ENCODE peak calls at places on chromosomes 7 and 10, in eight cellular contexts. One of them, this sample, is unnamed.

GRCh38 chr10:125992244-125992643 is 95.9 kb downstream of the FANK1 start:
- DNase-seq in SK-N-SH: no peak
- DNase-seq in HepG2: no peak
- DNase-seq in HCT116: no peak
- DNase-seq in H1: no peak
- DNase-seq in K562: no peak
- DNase-seq in GM12878: no peak
- DNase-seq in endothelial cell of umbilical vein: no peak
- DNase-seq in this sample: no peak

GRCh38 chr10:73649876-73650536 is 5.8 kb downstream of the SYNPO2L start:
- DNase-seq in SK-N-SH: no peak
- DNase-seq in HepG2: no peak
- DNase-seq in HCT116: no peak
- DNase-seq in H1: no peak
- DNase-seq in K562: no peak
- DNase-seq in GM12878: no peak
- DNase-seq in endothelial cell of umbilical vein: no peak
- DNase-seq in this sample: no peak

GRCh38 chr10:24938076-24938475 is 14.3 kb downstream of the PRTFDC1 start:
- DNase-seq in SK-N-SH: no peak
- DNase-seq in HepG2: no peak
- DNase-seq in HCT116: no peak
- DNase-seq in H1: no peak
- DNase-seq in K562: no peak
- DNase-seq in GM12878: no peak
- DNase-seq in endothelial cell of umbilical vein: no peak
- DNase-seq in this sample: no peak

GRCh38 chr7:84009051-84009450 is 185.5 kb downstream of the SEMA3A start:
- DNase-seq in SK-N-SH: no peak
- DNase-seq in HepG2: no peak
- DNase-seq in HCT116: no peak
- DNase-seq in H1: no peak
- DNase-seq in K562: no peak
- DNase-seq in GM12878: no peak
- DNase-seq in endothelial cell of umbilical vein: no peak
- DNase-seq in this sample: no peak

GRCh38 chr7:52017802-52018679 is 701.4 kb upstream of the COBL start:
- DNase-seq in SK-N-SH: peak; percentile 13
- DNase-seq in HepG2: peak; percentile 58
- DNase-seq in HCT116: no peak
- DNase-seq in H1: peak; percentile 53
- DNase-seq in K562: peak; percentile 19
- DNase-seq in GM12878: no peak
- DNase-seq in endothelial cell of umbilical vein: peak; percentile 18
- DNase-seq in this sample: peak; percentile 1

GRCh38 chr10:111933937-111934336 is 249.6 kb downstream of the GPAM start:
- DNase-seq in SK-N-SH: no peak
- DNase-seq in HepG2: no peak
- DNase-seq in HCT116: no peak
- DNase-seq in H1: no peak
- DNase-seq in K562: no peak
- DNase-seq in GM12878: no peak
- DNase-seq in endothelial cell of umbilical vein: no peak
- DNase-seq in this sample: no peak

GRCh38 chr7:44142028-44142427 is 896 bp upstream of the MYL7 start:
- DNase-seq in SK-N-SH: peak; percentile 28
- DNase-seq in HepG2: no peak
- DNase-seq in HCT116: no peak
- DNase-seq in H1: no peak
- DNase-seq in K562: no peak
- DNase-seq in GM12878: no peak
- DNase-seq in endothelial cell of umbilical vein: no peak
- DNase-seq in this sample: no peak

GRCh38 chr7:116673504-116673865 is 1.5 kb downstream of the MET start:
- DNase-seq in SK-N-SH: no peak
- DNase-seq in HepG2: no peak
- DNase-seq in HCT116: no peak
- DNase-seq in H1: no peak
- DNase-seq in K562: no peak
- DNase-seq in GM12878: no peak
- DNase-seq in endothelial cell of umbilical vein: peak; percentile 53
- DNase-seq in this sample: no peak

GRCh38 chr10:8392216-8392615 is 337.7 kb downstream of the GATA3 start:
- DNase-seq in SK-N-SH: no peak
- DNase-seq in HepG2: no peak
- DNase-seq in HCT116: no peak
- DNase-seq in H1: no peak
- DNase-seq in K562: no peak
- DNase-seq in GM12878: no peak
- DNase-seq in endothelial cell of umbilical vein: no peak
- DNase-seq in this sample: no peak

DNA sequence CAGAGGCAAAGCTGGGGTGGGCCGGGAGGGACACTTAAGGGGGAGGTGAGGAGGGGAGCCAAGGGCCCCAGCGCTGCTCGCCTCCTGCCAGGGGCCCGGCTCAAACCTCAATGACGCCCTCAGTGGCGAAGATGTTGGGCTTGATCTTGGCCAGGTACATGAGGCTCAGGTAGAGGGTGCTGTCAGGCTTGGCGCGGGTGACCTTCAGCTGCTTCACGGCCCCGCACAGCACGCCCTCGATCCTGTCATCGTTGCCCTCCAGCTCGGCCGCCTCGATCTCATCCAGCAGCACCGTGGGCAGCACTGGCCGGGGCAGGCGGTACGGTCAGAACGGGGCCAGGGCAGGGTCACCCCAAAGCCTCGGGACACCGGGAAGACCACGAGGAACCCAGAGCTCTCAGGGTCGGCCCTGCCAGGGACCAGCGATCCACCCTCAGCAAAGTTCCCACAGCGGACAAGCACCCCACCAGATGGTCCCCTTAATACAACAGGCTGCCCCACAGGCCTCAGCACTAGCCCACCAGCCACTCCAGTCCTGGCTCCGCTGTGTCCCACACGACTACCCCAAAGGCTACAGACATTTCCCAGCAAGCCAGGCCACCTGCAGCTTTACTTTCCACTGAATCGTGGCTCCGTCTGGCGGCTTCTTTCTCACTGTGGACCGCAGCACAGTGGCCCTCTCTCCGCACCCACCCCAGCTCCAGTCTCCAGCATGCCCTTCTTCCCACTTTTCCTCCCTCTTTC is 4.0 kb downstream of the INTS1 start:
- DNase-seq in SK-N-SH: no peak
- DNase-seq in HepG2: no peak
- DNase-seq in HCT116: no peak
- DNase-seq in H1: no peak
- DNase-seq in K562: no peak
- DNase-seq in GM12878: no peak
- DNase-seq in endothelial cell of umbilical vein: no peak
- DNase-seq in this sample: no peak
- H3K9ac ChIP-seq in SK-N-SH: no peak overlapping the region
- H3K9ac ChIP-seq in HepG2: no peak overlapping the region
- H3K9ac ChIP-seq in HCT116: no peak overlapping the region
- H3K9ac ChIP-seq in H1: no peak overlapping the region
- H3K9ac ChIP-seq in K562: no peak overlapping the region
- H3K9ac ChIP-seq in GM12878: no peak overlapping the region
- H3K9ac ChIP-seq in endothelial cell of umbilical vein: no peak overlapping the region
- H3K9ac ChIP-seq in this sample: no peak overlapping the region

DNA sequence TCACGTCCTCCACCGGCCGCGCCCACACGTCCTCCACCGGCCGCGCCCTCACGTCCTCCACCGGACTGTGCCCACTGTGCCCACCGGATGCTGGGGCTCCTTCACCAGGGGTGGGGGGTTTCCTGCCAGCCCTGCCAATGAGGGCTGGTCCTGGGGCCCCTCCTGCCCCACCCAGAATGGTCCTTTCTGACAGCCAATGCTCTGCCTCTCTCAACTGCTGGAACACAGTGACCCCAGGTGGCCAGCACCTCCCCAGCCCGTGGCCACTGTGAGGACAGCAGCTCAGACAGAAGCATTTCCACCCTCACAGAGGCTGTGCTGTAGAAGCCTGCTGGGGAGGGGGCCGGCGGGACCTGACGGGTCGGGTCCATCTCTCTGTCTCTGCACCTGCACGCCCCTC is 90.1 kb upstream of the DNAAF5 start:
- DNase-seq in SK-N-SH: no peak
- DNase-seq in HepG2: peak; percentile 12
- DNase-seq in HCT116: peak; percentile 65
- DNase-seq in H1: no peak
- DNase-seq in K562: peak; percentile 80
- DNase-seq in GM12878: no peak
- DNase-seq in endothelial cell of umbilical vein: no peak
- DNase-seq in this sample: no peak
- TF ChIP-seq POLR2AphosphoS5 in SK-N-SH: no peak
- TF ChIP-seq POLR2AphosphoS5 in HepG2: no peak
- TF ChIP-seq POLR2AphosphoS5 in HCT116: no peak
- TF ChIP-seq POLR2AphosphoS5 in H1: no peak
- TF ChIP-seq POLR2AphosphoS5 in K562: no peak
- TF ChIP-seq POLR2AphosphoS5 in GM12878: no peak
- TF ChIP-seq POLR2AphosphoS5 in endothelial cell of umbilical vein: no peak
- TF ChIP-seq POLR2AphosphoS5 in this sample: no peak

GRCh38 chr10:6957851-6958250 is 377.8 kb upstream of the PRKCQ start:
- DNase-seq in SK-N-SH: no peak
- DNase-seq in HepG2: no peak
- DNase-seq in HCT116: no peak
- DNase-seq in H1: no peak
- DNase-seq in K562: no peak
- DNase-seq in GM12878: no peak
- DNase-seq in endothelial cell of umbilical vein: no peak
- DNase-seq in this sample: no peak
- H3K4me3 ChIP-seq in SK-N-SH: no peak overlapping the region
- H3K4me3 ChIP-seq in HepG2: no peak overlapping the region
- H3K4me3 ChIP-seq in HCT116: no peak overlapping the region
- H3K4me3 ChIP-seq in H1: no peak overlapping the region
- H3K4me3 ChIP-seq in K562: no peak overlapping the region
- H3K4me3 ChIP-seq in GM12878: no peak overlapping the region
- H3K4me3 ChIP-seq in endothelial cell of umbilical vein: no peak overlapping the region
- H3K4me3 ChIP-seq in this sample: no peak overlapping the region

GRCh38 chr10:86319626-86320025 is 47.0 kb downstream of the GRID1 start:
- DNase-seq in SK-N-SH: peak; percentile 67
- DNase-seq in HepG2: no peak
- DNase-seq in HCT116: no peak
- DNase-seq in H1: no peak
- DNase-seq in K562: no peak
- DNase-seq in GM12878: no peak
- DNase-seq in endothelial cell of umbilical vein: no peak
- DNase-seq in this sample: no peak
- H3K9ac ChIP-seq in SK-N-SH: no peak overlapping the region
- H3K9ac ChIP-seq in HepG2: no peak overlapping the region
- H3K9ac ChIP-seq in HCT116: no peak overlapping the region
- H3K9ac ChIP-seq in H1: no peak overlapping the region
- H3K9ac ChIP-seq in K562: no peak overlapping the region
- H3K9ac ChIP-seq in GM12878: no peak overlapping the region
- H3K9ac ChIP-seq in endothelial cell of umbilical vein: no peak overlapping the region
- H3K9ac ChIP-seq in this sample: no peak overlapping the region

DNA sequence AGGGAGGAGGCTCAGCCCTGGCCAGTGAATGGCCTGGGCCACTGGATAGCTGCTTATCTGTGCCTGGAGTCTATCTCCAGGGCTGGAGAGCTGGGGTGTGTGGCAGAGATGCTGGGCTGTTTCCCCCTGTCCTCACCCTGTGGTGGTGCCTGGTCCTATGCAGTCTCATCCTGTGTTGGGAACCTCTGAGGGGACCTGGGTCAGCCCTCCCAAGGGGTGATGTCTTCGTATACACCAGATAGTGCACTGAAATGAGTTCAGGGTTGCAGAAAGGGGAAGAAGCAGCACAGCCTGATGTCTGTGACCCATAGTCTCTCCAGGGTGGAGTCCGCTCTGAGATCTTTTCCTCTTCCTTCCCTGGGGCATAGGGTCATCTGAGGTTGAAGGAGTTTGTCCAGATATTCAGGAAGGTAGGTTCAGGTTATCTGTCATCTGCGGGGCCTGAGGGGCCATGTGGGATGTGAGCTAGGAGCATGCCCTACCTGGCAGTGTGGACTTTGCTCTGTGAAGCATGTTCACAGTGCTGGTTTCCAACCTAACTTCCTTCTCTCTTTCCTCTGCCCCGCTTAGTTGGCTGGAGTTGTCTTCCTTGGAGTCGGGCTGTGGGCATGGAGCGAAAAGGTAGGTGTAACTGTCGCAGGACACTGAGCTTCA is 33.4 kb upstream of the SH2D4B start:
- DNase-seq in SK-N-SH: peak; percentile 75
- DNase-seq in HepG2: no peak
- DNase-seq in HCT116: no peak
- DNase-seq in H1: no peak
- DNase-seq in K562: peak; percentile 98
- DNase-seq in GM12878: no peak
- DNase-seq in endothelial cell of umbilical vein: no peak
- DNase-seq in this sample: no peak
- TF ChIP-seq POLR2AphosphoS5 in SK-N-SH: no peak
- TF ChIP-seq POLR2AphosphoS5 in HepG2: no peak
- TF ChIP-seq POLR2AphosphoS5 in HCT116: no peak
- TF ChIP-seq POLR2AphosphoS5 in H1: no peak
- TF ChIP-seq POLR2AphosphoS5 in K562: peak; percentile 93
- TF ChIP-seq POLR2AphosphoS5 in GM12878: no peak
- TF ChIP-seq POLR2AphosphoS5 in endothelial cell of umbilical vein: no peak
- TF ChIP-seq POLR2AphosphoS5 in this sample: no peak

GRCh38 chr10:123559823-123560092 is 106.4 kb upstream of the GPR26 start:
- DNase-seq in SK-N-SH: no peak
- DNase-seq in HepG2: no peak
- DNase-seq in HCT116: no peak
- DNase-seq in H1: no peak
- DNase-seq in K562: no peak
- DNase-seq in GM12878: no peak
- DNase-seq in endothelial cell of umbilical vein: no peak
- DNase-seq in this sample: no peak
- H3K4me3 ChIP-seq in SK-N-SH: no peak overlapping the region
- H3K4me3 ChIP-seq in HepG2: no peak overlapping the region
- H3K4me3 ChIP-seq in HCT116: no peak overlapping the region
- H3K4me3 ChIP-seq in H1: no peak overlapping the region
- H3K4me3 ChIP-seq in K562: no peak overlapping the region
- H3K4me3 ChIP-seq in GM12878: no peak overlapping the region
- H3K4me3 ChIP-seq in endothelial cell of umbilical vein: no peak overlapping the region
- H3K4me3 ChIP-seq in this sample: no peak overlapping the region

DNA sequence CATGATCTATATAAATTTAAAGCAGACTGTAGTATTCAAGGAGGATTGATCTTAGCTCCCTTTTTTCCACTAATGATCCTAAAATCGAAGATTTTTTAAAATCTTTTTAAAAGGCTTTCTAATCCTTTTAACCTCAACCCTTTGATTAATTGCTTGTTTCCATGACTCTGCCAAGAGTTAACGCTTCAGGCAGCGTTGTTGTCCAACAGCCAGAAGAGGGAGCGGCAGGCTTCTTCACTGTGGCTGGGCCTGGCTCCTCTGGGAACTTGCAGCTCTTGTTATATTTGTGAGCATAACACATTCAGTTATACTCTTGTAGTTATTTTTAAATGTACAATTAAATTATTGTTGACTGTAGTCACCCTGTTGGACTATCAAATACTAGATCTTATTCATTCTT is 26.3 kb downstream of the CRCP start:
- DNase-seq in SK-N-SH: peak; percentile 52
- DNase-seq in HepG2: no peak
- DNase-seq in HCT116: no peak
- DNase-seq in H1: no peak
- DNase-seq in K562: no peak
- DNase-seq in GM12878: no peak
- DNase-seq in endothelial cell of umbilical vein: peak; percentile 64
- DNase-seq in this sample: no peak
- H3K9ac ChIP-seq in SK-N-SH: no peak overlapping the region
- H3K9ac ChIP-seq in HepG2: no peak overlapping the region
- H3K9ac ChIP-seq in HCT116: no peak overlapping the region
- H3K9ac ChIP-seq in H1: no peak overlapping the region
- H3K9ac ChIP-seq in K562: no peak overlapping the region
- H3K9ac ChIP-seq in GM12878: no peak overlapping the region
- H3K9ac ChIP-seq in endothelial cell of umbilical vein: no peak overlapping the region
- H3K9ac ChIP-seq in this sample: no peak overlapping the region

This sample was measured in SK-N-MC.